ENCODE peak calls at places on chromosomes 2 and 18, in seven cellular contexts. One of them, this sample, is unnamed.

GRCh38 chr2:16633632-16634430 is 31.8 kb downstream of the CYRIA start:
- DNase-seq in transverse colon: no peak
- DNase-seq in body of pancreas: no peak
- DNase-seq in Peyer's patch: no peak
- DNase-seq in A549: peak; percentile 12
- DNase-seq in IMR-90: peak; percentile 55
- DNase-seq in tibial nerve: no peak
- DNase-seq in this sample: no peak

GRCh38 chr2:120350125-120350524 is 4.2 kb downstream of the INHBB start:
- DNase-seq in A549: no peak
- DNase-seq in transverse colon: no peak
- DNase-seq in tibial nerve: no peak
- DNase-seq in IMR-90: no peak
- DNase-seq in body of pancreas: no peak
- DNase-seq in Peyer's patch: no peak
- DNase-seq in this sample: no peak

GRCh38 chr18:36131692-36132483 is 2.2 kb downstream of the ELP2 start:
- DNase-seq in IMR-90: no peak
- DNase-seq in tibial nerve: no peak
- DNase-seq in A549: no peak
- DNase-seq in Peyer's patch: no peak
- DNase-seq in transverse colon: no peak
- DNase-seq in body of pancreas: no peak
- DNase-seq in this sample: no peak

GRCh38 chr18:25408294-25408693 is 56.3 kb upstream of the ZNF521 start:
- DNase-seq in IMR-90: no peak
- DNase-seq in Peyer's patch: no peak
- DNase-seq in transverse colon: no peak
- DNase-seq in A549: no peak
- DNase-seq in body of pancreas: no peak
- DNase-seq in tibial nerve: no peak
- DNase-seq in this sample: no peak

GRCh38 chr18:78787751-78788150 is 191.9 kb upstream of the SALL3 start:
- DNase-seq in tibial nerve: no peak
- DNase-seq in IMR-90: no peak
- DNase-seq in A549: no peak
- DNase-seq in Peyer's patch: no peak
- DNase-seq in transverse colon: no peak
- DNase-seq in body of pancreas: no peak
- DNase-seq in this sample: no peak

GRCh38 chr18:77061946-77062517 is 70.6 kb downstream of the MBP start:
- DNase-seq in tibial nerve: no peak
- DNase-seq in IMR-90: no peak
- DNase-seq in Peyer's patch: peak; percentile 70
- DNase-seq in body of pancreas: no peak
- DNase-seq in transverse colon: no peak
- DNase-seq in A549: no peak
- DNase-seq in this sample: no peak

GRCh38 chr2:100614455-100615000 is 51.7 kb downstream of the PDCL3 start:
- DNase-seq in transverse colon: no peak
- DNase-seq in body of pancreas: no peak
- DNase-seq in tibial nerve: no peak
- DNase-seq in A549: no peak
- DNase-seq in Peyer's patch: no peak
- DNase-seq in IMR-90: no peak
- DNase-seq in this sample: no peak

GRCh38 chr2:230318190-230319121 is 8.5 kb upstream of the SP140L start:
- DNase-seq in transverse colon: no peak
- DNase-seq in tibial nerve: no peak
- DNase-seq in Peyer's patch: no peak
- DNase-seq in A549: no peak
- DNase-seq in body of pancreas: no peak
- DNase-seq in IMR-90: no peak
- DNase-seq in this sample: no peak

GRCh38 chr2:172336681-172337080 is 90.7 kb upstream of the ITGA6 start:
- DNase-seq in A549: no peak
- DNase-seq in transverse colon: no peak
- DNase-seq in tibial nerve: no peak
- DNase-seq in body of pancreas: no peak
- DNase-seq in IMR-90: peak; percentile 38
- DNase-seq in Peyer's patch: no peak
- DNase-seq in this sample: no peak

GRCh38 chr2:172342611-172343010 is 84.8 kb upstream of the ITGA6 start:
- DNase-seq in tibial nerve: no peak
- DNase-seq in body of pancreas: no peak
- DNase-seq in A549: no peak
- DNase-seq in transverse colon: no peak
- DNase-seq in IMR-90: no peak
- DNase-seq in Peyer's patch: no peak
- DNase-seq in this sample: no peak

GRCh38 chr2:172339431-172340010 is 87.9 kb upstream of the ITGA6 start:
- DNase-seq in IMR-90: peak; percentile 29
- DNase-seq in transverse colon: no peak
- DNase-seq in Peyer's patch: no peak
- DNase-seq in body of pancreas: peak; percentile 39
- DNase-seq in tibial nerve: no peak
- DNase-seq in A549: no peak
- DNase-seq in this sample: no peak

GRCh38 chr2:172342056-172342455 is 85.3 kb upstream of the ITGA6 start:
- DNase-seq in IMR-90: no peak
- DNase-seq in tibial nerve: no peak
- DNase-seq in body of pancreas: no peak
- DNase-seq in Peyer's patch: peak; percentile 49
- DNase-seq in A549: no peak
- DNase-seq in transverse colon: peak; percentile 30
- DNase-seq in this sample: no peak

DNA sequence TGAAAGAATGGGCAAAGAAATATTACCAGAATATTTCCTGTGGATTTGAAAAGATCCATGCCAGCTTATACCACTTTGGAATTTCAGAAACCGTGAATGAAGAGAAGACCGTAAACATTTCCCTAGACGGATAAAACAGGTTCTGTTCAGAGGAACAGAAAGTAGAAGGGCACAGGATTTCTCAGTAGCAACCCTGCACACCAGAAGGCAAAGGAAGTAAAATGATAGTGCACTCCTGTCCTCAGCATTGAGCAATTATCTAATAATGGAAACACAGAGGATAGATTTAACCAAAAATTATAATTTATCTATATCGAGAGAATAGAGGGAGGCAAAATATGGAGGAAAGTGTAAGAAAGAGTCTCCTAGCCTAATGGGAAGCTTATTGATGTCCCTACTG is 87.0 kb upstream of the ITGA6 start:
- DNase-seq in tibial nerve: no peak
- DNase-seq in body of pancreas: no peak
- DNase-seq in transverse colon: no peak
- DNase-seq in IMR-90: no peak
- DNase-seq in A549: no peak
- DNase-seq in Peyer's patch: no peak
- DNase-seq in this sample: no peak
- H3K4me3 ChIP-seq in tibial nerve: peak overlapping the region; percentile 12
- H3K4me3 ChIP-seq in body of pancreas: no peak overlapping the region
- H3K4me3 ChIP-seq in transverse colon: no peak overlapping the region
- H3K4me3 ChIP-seq in IMR-90: peak overlapping the region; percentile 28
- H3K4me3 ChIP-seq in A549: no peak overlapping the region
- H3K4me3 ChIP-seq in Peyer's patch: peak overlapping the region; percentile 26
- H3K4me3 ChIP-seq in this sample: no peak overlapping the region

GRCh38 chr18:45639424-45639823 is 24.1 kb downstream of the SLC14A2 start:
- DNase-seq in tibial nerve: no peak
- DNase-seq in body of pancreas: no peak
- DNase-seq in Peyer's patch: no peak
- DNase-seq in IMR-90: no peak
- DNase-seq in transverse colon: no peak
- DNase-seq in A549: no peak
- DNase-seq in this sample: no peak

GRCh38 chr18:45645610-45646009 is 30.3 kb downstream of the SLC14A2 start:
- DNase-seq in IMR-90: no peak
- DNase-seq in Peyer's patch: peak; percentile 24
- DNase-seq in body of pancreas: no peak
- DNase-seq in tibial nerve: no peak
- DNase-seq in transverse colon: no peak
- DNase-seq in A549: no peak
- DNase-seq in this sample: no peak

GRCh38 chr18:45638544-45638943 is 23.3 kb downstream of the SLC14A2 start:
- DNase-seq in tibial nerve: no peak
- DNase-seq in body of pancreas: no peak
- DNase-seq in transverse colon: no peak
- DNase-seq in A549: no peak
- DNase-seq in IMR-90: no peak
- DNase-seq in Peyer's patch: no peak
- DNase-seq in this sample: no peak

GRCh38 chr18:45642238-45642637 is 27.0 kb downstream of the SLC14A2 start:
- DNase-seq in transverse colon: no peak
- DNase-seq in A549: no peak
- DNase-seq in IMR-90: no peak
- DNase-seq in tibial nerve: no peak
- DNase-seq in Peyer's patch: no peak
- DNase-seq in body of pancreas: no peak
- DNase-seq in this sample: no peak

DNA sequence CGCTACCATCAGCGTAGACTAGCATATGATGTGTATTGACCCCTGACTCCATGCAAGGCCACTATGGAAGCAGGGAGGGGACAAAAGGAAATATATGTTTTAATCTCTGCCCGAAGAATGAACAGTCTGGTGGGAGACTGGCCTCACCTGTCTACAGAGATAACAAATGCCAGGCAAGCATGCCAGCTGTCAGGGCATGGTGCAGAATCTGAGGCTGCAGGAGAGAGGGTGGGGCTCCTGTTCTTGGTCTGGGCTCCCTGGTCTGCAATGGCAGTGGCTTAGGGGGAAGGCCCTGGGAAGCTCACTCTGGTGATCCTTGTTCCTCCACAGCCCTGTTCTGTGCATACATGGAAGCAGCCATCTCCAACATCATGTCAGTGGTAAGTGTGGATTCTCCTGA is 27.5 kb downstream of the SLC14A2 start:
- DNase-seq in transverse colon: no peak
- DNase-seq in A549: no peak
- DNase-seq in tibial nerve: no peak
- DNase-seq in body of pancreas: no peak
- DNase-seq in IMR-90: no peak
- DNase-seq in Peyer's patch: no peak
- DNase-seq in this sample: no peak
- TF ChIP-seq POLR2A in transverse colon: no peak
- TF ChIP-seq POLR2A in A549: no peak
- TF ChIP-seq POLR2A in tibial nerve: no peak
- TF ChIP-seq POLR2A in body of pancreas: no peak
- TF ChIP-seq POLR2A in IMR-90: no peak
- TF ChIP-seq POLR2A in Peyer's patch: no peak
- TF ChIP-seq POLR2A in this sample: no peak

GRCh38 chr2:64127119-64127518 is 17.1 kb downstream of the PELI1 start:
- DNase-seq in A549: no peak
- DNase-seq in tibial nerve: no peak
- DNase-seq in transverse colon: no peak
- DNase-seq in IMR-90: no peak
- DNase-seq in Peyer's patch: no peak
- DNase-seq in body of pancreas: no peak
- DNase-seq in this sample: no peak

GRCh38 chr2:64124571-64124970 is 19.6 kb downstream of the PELI1 start:
- DNase-seq in tibial nerve: no peak
- DNase-seq in Peyer's patch: no peak
- DNase-seq in IMR-90: no peak
- DNase-seq in A549: no peak
- DNase-seq in transverse colon: no peak
- DNase-seq in body of pancreas: no peak
- DNase-seq in this sample: no peak

GRCh38 chr2:64133354-64133753 is 10.9 kb downstream of the PELI1 start:
- DNase-seq in A549: no peak
- DNase-seq in body of pancreas: no peak
- DNase-seq in Peyer's patch: no peak
- DNase-seq in IMR-90: no peak
- DNase-seq in transverse colon: no peak
- DNase-seq in tibial nerve: no peak
- DNase-seq in this sample: no peak

GRCh38 chr2:64130333-64130732 is 13.9 kb downstream of the PELI1 start:
- DNase-seq in IMR-90: no peak
- DNase-seq in Peyer's patch: no peak
- DNase-seq in body of pancreas: no peak
- DNase-seq in transverse colon: no peak
- DNase-seq in A549: no peak
- DNase-seq in tibial nerve: no peak
- DNase-seq in this sample: no peak

GRCh38 chr2:64128943-64129391 is 15.3 kb downstream of the PELI1 start:
- DNase-seq in Peyer's patch: no peak
- DNase-seq in A549: no peak
- DNase-seq in IMR-90: peak; percentile 18
- DNase-seq in tibial nerve: no peak
- DNase-seq in body of pancreas: no peak
- DNase-seq in transverse colon: no peak
- DNase-seq in this sample: no peak
- H3K9me3 ChIP-seq in Peyer's patch: no peaks in the 10 kb centered on the region
- H3K9me3 ChIP-seq in A549: no peaks in the 10 kb centered on the region
- H3K9me3 ChIP-seq in IMR-90: no peaks in the 10 kb centered on the region
- H3K9me3 ChIP-seq in tibial nerve: no peaks in the 10 kb centered on the region
- H3K9me3 ChIP-seq in body of pancreas: no peaks in the 10 kb centered on the region
- H3K9me3 ChIP-seq in transverse colon: no peaks in the 10 kb centered on the region
- H3K9me3 ChIP-seq in this sample: no peaks in the 10 kb centered on the region

GRCh38 chr18:59272221-59272888 is 899 bp downstream of the RAX start:
- DNase-seq in tibial nerve: no peak
- DNase-seq in transverse colon: no peak
- DNase-seq in IMR-90: no peak
- DNase-seq in Peyer's patch: no peak
- DNase-seq in body of pancreas: no peak
- DNase-seq in A549: no peak
- DNase-seq in this sample: no peak

GRCh38 chr18:59269563-59270214 is 3.6 kb downstream of the RAX start:
- DNase-seq in IMR-90: no peak
- DNase-seq in A549: no peak
- DNase-seq in body of pancreas: no peak
- DNase-seq in tibial nerve: no peak
- DNase-seq in Peyer's patch: no peak
- DNase-seq in transverse colon: no peak
- DNase-seq in this sample: no peak

GRCh38 chr18:59272971-59273935 is at the start of gene RAX:
- DNase-seq in IMR-90: no peak
- DNase-seq in transverse colon: no peak
- DNase-seq in tibial nerve: no peak
- DNase-seq in body of pancreas: no peak
- DNase-seq in A549: peak; percentile 42
- DNase-seq in Peyer's patch: no peak
- DNase-seq in this sample: no peak

GRCh38 chr18:59270689-59271257 is 2.5 kb downstream of the RAX start:
- DNase-seq in Peyer's patch: no peak
- DNase-seq in body of pancreas: no peak
- DNase-seq in IMR-90: no peak
- DNase-seq in A549: no peak
- DNase-seq in tibial nerve: no peak
- DNase-seq in transverse colon: no peak
- DNase-seq in this sample: no peak

DNA sequence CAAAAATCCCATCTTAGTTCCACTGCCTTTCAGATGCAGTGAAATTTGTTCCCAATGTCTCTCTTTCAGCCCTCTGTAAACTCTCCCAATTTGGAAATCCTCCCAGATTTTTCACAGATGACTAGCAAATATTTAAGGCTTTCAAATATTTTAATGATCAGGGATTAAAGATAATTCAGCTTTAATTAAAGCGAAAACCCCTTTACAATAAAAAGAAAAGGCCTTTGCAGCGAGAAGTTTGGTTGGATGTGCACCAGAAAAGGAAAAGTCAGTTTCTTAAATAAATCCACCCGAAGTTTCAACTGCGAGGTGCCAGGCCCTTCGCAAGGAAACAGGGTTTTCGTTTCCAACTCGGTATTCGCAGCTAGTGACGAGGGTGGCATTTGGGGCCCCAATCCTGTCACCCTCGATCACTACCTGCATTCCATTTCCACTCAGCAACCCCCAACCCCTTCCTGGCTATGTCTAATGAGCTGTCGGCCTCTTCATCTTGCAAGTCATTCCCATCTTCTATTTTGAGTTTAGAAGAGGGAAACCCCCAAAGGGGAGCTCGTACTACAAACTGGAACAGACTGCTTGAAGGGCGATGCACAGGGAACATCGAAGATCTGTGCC is 1.5 kb downstream of the RAX start:
- DNase-seq in tibial nerve: no peak
- DNase-seq in IMR-90: no peak
- DNase-seq in body of pancreas: no peak
- DNase-seq in Peyer's patch: no peak
- DNase-seq in transverse colon: no peak
- DNase-seq in A549: no peak
- DNase-seq in this sample: no peak
- H3K4me3 ChIP-seq in tibial nerve: no peak overlapping the region
- H3K4me3 ChIP-seq in IMR-90: no peak overlapping the region
- H3K4me3 ChIP-seq in body of pancreas: no peak overlapping the region
- H3K4me3 ChIP-seq in Peyer's patch: no peak overlapping the region
- H3K4me3 ChIP-seq in transverse colon: no peak overlapping the region
- H3K4me3 ChIP-seq in A549: no peak overlapping the region
- H3K4me3 ChIP-seq in this sample: no peak overlapping the region